ENCODE peak calls at places on chromosome 12, in four cellular contexts. Z is K562, K is HepG2, N is H1. P is an unnamed sample.

GRCh38 chr12:108728820-108729611 is 2.3 kb downstream of the CORO1C start:
- DNase-seq in K (no peak), N (no peak), Z (no peak), P (no peak)

GRCh38 chr12:25497021-25497420 is 56.1 kb downstream of the LMNTD1 start:
- DNase-seq in N (no peak), Z (no peak), K (no peak), P (no peak)

GRCh38 chr12:121287267-121287954 is 9.1 kb downstream of the CAMKK2 start:
- DNase-seq in N (no peak), Z (no peak), K (no peak), P (no peak)

GRCh38 chr12:28130625-28131598 is 59.3 kb upstream of the CCDC91 start:
- DNase-seq in Z (peak), K (peak), N (no peak), P (peak)

GRCh38 chr12:109156586-109156985 is 40.2 kb downstream of the ACACB start:
- DNase-seq in K (no peak), Z (no peak), N (no peak), P (no peak)

GRCh38 chr12:120639771-120640721 is at the start of gene CABP1:
- DNase-seq in N (peak), Z (peak), K (peak), P (peak)

GRCh38 chr12:65278576-65279386 is at the start of gene MSRB3:
- DNase-seq in K (peak), N (peak), Z (peak), P (peak)

GRCh38 chr12:111076199-111076598 is 155.8 kb upstream of the MYL2 start:
- DNase-seq in Z (no peak), K (no peak), N (no peak), P (no peak)

GRCh38 chr12:116642683-116643082 is 83.5 kb downstream of the MAP1LC3B2 start:
- DNase-seq in N (no peak), K (no peak), Z (no peak), P (no peak)

GRCh38 chr12:116647802-116648201 is 88.6 kb downstream of the MAP1LC3B2 start:
- DNase-seq in N (no peak), K (no peak), Z (no peak), P (no peak)

GRCh38 chr12:116646901-116647300 is 87.7 kb downstream of the MAP1LC3B2 start:
- DNase-seq in K (no peak), N (no peak), Z (no peak), P (no peak)

GRCh38 chr12:116642101-116642500 is 82.9 kb downstream of the MAP1LC3B2 start:
- DNase-seq in N (no peak), K (no peak), Z (no peak), P (no peak)

DNA sequence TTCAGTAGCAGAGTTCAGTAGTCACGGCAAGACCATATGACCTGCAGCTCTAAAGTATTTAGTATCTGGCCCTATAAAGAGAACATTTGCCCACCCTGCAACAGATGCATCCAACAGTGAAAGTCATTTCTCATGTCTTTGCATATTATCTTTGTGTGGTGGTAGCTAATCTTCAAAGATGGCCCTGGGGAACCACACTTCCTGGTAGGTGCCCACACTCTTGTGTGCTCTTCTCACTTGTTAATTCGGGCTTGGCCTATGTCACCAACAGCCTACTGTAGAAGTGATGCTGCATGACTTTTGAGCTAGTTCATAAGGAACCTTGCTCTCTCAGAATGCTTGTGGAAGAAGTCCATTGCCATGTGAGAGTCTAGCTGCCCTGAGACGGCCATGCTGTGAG is 85.6 kb downstream of the MAP1LC3B2 start:
- DNase-seq in Z (no peak), K (no peak), N (no peak), P (no peak)
- TF ChIP-seq JUN in Z (no peak), K (no peak), N (no peak), P (no peak)

GRCh38 chr12:124561231-124561630 is 6.2 kb downstream of the NCOR2 start:
- DNase-seq in Z (no peak), K (no peak), N (no peak), P (no peak)
- H3K27ac ChIP-seq in Z (no peak), K (no peak), N (no peak), P (no peak)

DNA sequence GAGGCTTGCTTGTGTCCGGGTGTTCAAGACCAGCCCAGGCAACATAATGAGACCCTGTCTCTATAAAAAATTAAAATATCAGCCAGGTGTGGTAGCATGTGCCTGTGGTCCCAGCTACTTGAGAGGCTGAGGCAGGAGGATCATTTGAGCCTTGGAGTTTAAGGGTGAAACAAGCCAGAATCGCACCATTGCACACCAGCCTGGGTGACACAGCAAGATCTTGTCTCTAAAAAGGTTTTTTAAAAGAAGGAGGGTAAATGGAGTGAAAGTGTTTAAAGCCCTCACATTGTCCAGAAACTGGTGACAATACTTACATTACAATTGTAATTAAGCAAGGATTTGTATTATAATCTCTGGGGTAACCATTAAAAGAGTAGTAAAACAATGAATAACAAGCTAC is 64.2 kb downstream of the SINHCAF start:
- DNase-seq in Z (no peak), N (no peak), K (no peak), P (no peak)
- TF ChIP-seq KDM1A in Z (no peak), N (no peak), K (no peak), P (no peak)

DNA sequence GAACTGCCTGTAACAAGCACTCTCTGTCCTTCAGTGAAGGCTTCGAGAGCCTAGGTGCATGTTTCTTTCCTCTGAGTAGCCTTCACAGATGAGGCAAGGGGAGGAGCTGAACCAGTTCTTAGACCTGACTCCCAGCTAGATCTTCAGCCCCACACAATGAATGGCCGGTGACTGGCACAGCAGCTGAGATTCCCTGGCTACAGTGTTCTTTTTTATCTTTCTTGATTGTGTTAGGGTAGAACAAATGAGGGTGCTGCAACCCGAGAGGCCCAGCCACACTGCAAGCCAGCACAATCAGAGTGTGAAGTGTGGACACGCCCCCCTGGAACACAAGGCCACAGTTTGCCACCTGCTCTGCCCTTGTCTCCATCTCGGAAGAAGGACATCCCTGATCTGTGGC is 19.1 kb upstream of the COL2A1 start:
- DNase-seq in N (no peak), K (no peak), Z (no peak), P (no peak)
- TF ChIP-seq JUN in N (no peak), K (no peak), Z (no peak), P (no peak)

GRCh38 chr12:132355742-132356681 is 26.6 kb upstream of the GALNT9 start:
- DNase-seq in K (no peak), Z (no peak), N (no peak), P (no peak)

GRCh38 chr12:132359551-132359950 is 30.2 kb upstream of the GALNT9 start:
- DNase-seq in N (no peak), Z (no peak), K (no peak), P (no peak)

GRCh38 chr12:132356686-132357622 is 27.6 kb upstream of the GALNT9 start:
- DNase-seq in K (no peak), Z (no peak), N (peak), P (peak)

GRCh38 chr12:132359971-132360370 is 30.6 kb upstream of the GALNT9 start:
- DNase-seq in Z (no peak), N (no peak), K (no peak), P (no peak)

DNA sequence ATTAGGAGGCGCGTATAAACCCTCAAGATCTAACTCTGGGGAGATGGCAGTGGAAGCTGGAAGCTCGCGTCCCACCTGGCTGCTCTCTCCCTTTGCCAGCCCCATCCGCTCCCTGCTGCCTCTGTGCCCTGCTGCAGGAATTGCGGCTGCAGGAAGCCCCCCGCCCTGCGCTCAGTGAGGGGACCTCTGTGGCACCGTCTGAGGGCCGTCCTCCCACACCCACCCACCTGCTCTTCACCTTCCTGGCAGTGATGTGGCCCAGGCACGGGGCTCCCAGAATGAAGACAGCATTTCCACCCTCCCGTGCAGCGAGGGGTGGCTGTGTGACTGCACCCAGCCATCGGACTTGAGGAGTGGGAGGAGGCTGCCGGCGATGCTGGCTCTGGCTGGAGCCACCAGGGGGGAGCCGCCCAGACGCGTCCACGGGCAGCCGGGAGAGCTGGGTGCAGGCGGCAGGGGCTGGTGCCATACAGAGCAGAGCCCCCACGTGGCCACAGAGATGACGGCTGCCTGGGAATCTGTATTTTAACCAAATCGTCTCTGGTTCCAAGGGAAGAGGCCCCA is 28.3 kb upstream of the GALNT9 start:
- DNase-seq in Z (no peak), K (no peak), N (no peak), P (no peak)
- H3K27ac ChIP-seq in Z (no peak), K (no peak), N (no peak), P (no peak)

GRCh38 chr12:78666584-78666983 is 198.0 kb upstream of the SYT1 start:
- DNase-seq in K (no peak), N (no peak), Z (no peak), P (no peak)

GRCh38 chr12:78672033-78672432 is 192.5 kb upstream of the SYT1 start:
- DNase-seq in K (no peak), Z (no peak), N (no peak), P (no peak)

GRCh38 chr12:78674311-78675085 is 190.1 kb upstream of the SYT1 start:
- DNase-seq in K (no peak), N (no peak), Z (no peak), P (no peak)

GRCh38 chr12:78671295-78671694 is 193.3 kb upstream of the SYT1 start:
- DNase-seq in N (no peak), K (no peak), Z (no peak), P (peak)
- TF ChIP-seq KDM1A in N (no peak), K (no peak), Z (no peak), P (no peak)

P was measured in A549.